ENCODE peak calls at places on chromosomes 11 and 22, in ten cellular contexts. One of them, this sample, is unnamed.

GRCh38 chr11:120756931-120757330 is 245.4 kb downstream of the GRIK4 start:
- DNase-seq in substantia nigra: no peak
- DNase-seq in BJ: no peak
- DNase-seq in EL: no peak
- DNase-seq in DMS153: no peak
- DNase-seq in cardiac septum: no peak
- DNase-seq in iris pigment epithelial cell: no peak
- DNase-seq in stimulated activated CD4-positive, alpha-beta T cell treated with anti-CD3 and anti-CD28 coated beads, Interleukin-15, amount 100 ng/mL, for 24 hours: no peak
- DNase-seq in retina: peak
- DNase-seq in gastrocnemius medialis: no peak
- DNase-seq in this sample: no peak

GRCh38 chr11:6546735-6547134 is 49.7 kb downstream of the DNHD1 start:
- DNase-seq in substantia nigra: no peak
- DNase-seq in BJ: no peak
- DNase-seq in EL: no peak
- DNase-seq in DMS153: no peak
- DNase-seq in cardiac septum: no peak
- DNase-seq in iris pigment epithelial cell: no peak
- DNase-seq in stimulated activated CD4-positive, alpha-beta T cell treated with anti-CD3 and anti-CD28 coated beads, Interleukin-15, amount 100 ng/mL, for 24 hours: no peak
- DNase-seq in retina: no peak
- DNase-seq in gastrocnemius medialis: no peak
- DNase-seq in this sample: no peak

GRCh38 chr11:76588455-76589325 is 81.9 kb downstream of the LRRC32 start:
- DNase-seq in substantia nigra: no peak
- DNase-seq in BJ: no peak
- DNase-seq in EL: no peak
- DNase-seq in DMS153: no peak
- DNase-seq in cardiac septum: peak
- DNase-seq in iris pigment epithelial cell: peak
- DNase-seq in stimulated activated CD4-positive, alpha-beta T cell treated with anti-CD3 and anti-CD28 coated beads, Interleukin-15, amount 100 ng/mL, for 24 hours: peak
- DNase-seq in retina: no peak
- DNase-seq in gastrocnemius medialis: no peak
- DNase-seq in this sample: peak

GRCh38 chr11:61377461-61378160 is 14.8 kb upstream of the TMEM216 start:
- DNase-seq in substantia nigra: no peak
- DNase-seq in BJ: no peak
- DNase-seq in EL: no peak
- DNase-seq in DMS153: no peak
- DNase-seq in cardiac septum: no peak
- DNase-seq in iris pigment epithelial cell: peak
- DNase-seq in stimulated activated CD4-positive, alpha-beta T cell treated with anti-CD3 and anti-CD28 coated beads, Interleukin-15, amount 100 ng/mL, for 24 hours: no peak
- DNase-seq in retina: no peak
- DNase-seq in gastrocnemius medialis: no peak
- DNase-seq in this sample: no peak

GRCh38 chr11:45683285-45684058 is 18.1 kb upstream of the CHST1 start:
- DNase-seq in substantia nigra: no peak
- DNase-seq in BJ: no peak
- DNase-seq in EL: no peak
- DNase-seq in DMS153: no peak
- DNase-seq in cardiac septum: no peak
- DNase-seq in iris pigment epithelial cell: no peak
- DNase-seq in stimulated activated CD4-positive, alpha-beta T cell treated with anti-CD3 and anti-CD28 coated beads, Interleukin-15, amount 100 ng/mL, for 24 hours: no peak
- DNase-seq in retina: no peak
- DNase-seq in gastrocnemius medialis: no peak
- DNase-seq in this sample: no peak

GRCh38 chr22:38316340-38317236 is 645 bp downstream of the CSNK1E start:
- DNase-seq in substantia nigra: peak
- DNase-seq in BJ: no peak
- DNase-seq in EL: peak
- DNase-seq in DMS153: no peak
- DNase-seq in cardiac septum: peak
- DNase-seq in iris pigment epithelial cell: peak
- DNase-seq in stimulated activated CD4-positive, alpha-beta T cell treated with anti-CD3 and anti-CD28 coated beads, Interleukin-15, amount 100 ng/mL, for 24 hours: peak
- DNase-seq in retina: peak
- DNase-seq in gastrocnemius medialis: no peak
- DNase-seq in this sample: no peak

GRCh38 chr11:36254739-36255138 is 34.5 kb downstream of the COMMD9 start:
- DNase-seq in substantia nigra: no peak
- DNase-seq in BJ: no peak
- DNase-seq in EL: peak
- DNase-seq in DMS153: no peak
- DNase-seq in cardiac septum: no peak
- DNase-seq in iris pigment epithelial cell: peak
- DNase-seq in stimulated activated CD4-positive, alpha-beta T cell treated with anti-CD3 and anti-CD28 coated beads, Interleukin-15, amount 100 ng/mL, for 24 hours: no peak
- DNase-seq in retina: no peak
- DNase-seq in gastrocnemius medialis: no peak
- DNase-seq in this sample: no peak

GRCh38 chr11:13962562-13963168 is at the start of gene SPON1:
- DNase-seq in substantia nigra: no peak
- DNase-seq in BJ: no peak
- DNase-seq in EL: no peak
- DNase-seq in DMS153: peak
- DNase-seq in cardiac septum: peak
- DNase-seq in iris pigment epithelial cell: no peak
- DNase-seq in stimulated activated CD4-positive, alpha-beta T cell treated with anti-CD3 and anti-CD28 coated beads, Interleukin-15, amount 100 ng/mL, for 24 hours: peak
- DNase-seq in retina: peak
- DNase-seq in gastrocnemius medialis: no peak
- DNase-seq in this sample: no peak

GRCh38 chr11:124467376-124468061 is 22.0 kb upstream of the OR8B8 start:
- DNase-seq in substantia nigra: no peak
- DNase-seq in BJ: no peak
- DNase-seq in EL: no peak
- DNase-seq in DMS153: no peak
- DNase-seq in cardiac septum: no peak
- DNase-seq in iris pigment epithelial cell: peak
- DNase-seq in stimulated activated CD4-positive, alpha-beta T cell treated with anti-CD3 and anti-CD28 coated beads, Interleukin-15, amount 100 ng/mL, for 24 hours: no peak
- DNase-seq in retina: no peak
- DNase-seq in gastrocnemius medialis: no peak
- DNase-seq in this sample: no peak

GRCh38 chr11:95245038-95245437 is 14.0 kb upstream of the SESN3 start:
- DNase-seq in substantia nigra: no peak
- DNase-seq in BJ: no peak
- DNase-seq in EL: no peak
- DNase-seq in DMS153: no peak
- DNase-seq in cardiac septum: no peak
- DNase-seq in iris pigment epithelial cell: peak
- DNase-seq in stimulated activated CD4-positive, alpha-beta T cell treated with anti-CD3 and anti-CD28 coated beads, Interleukin-15, amount 100 ng/mL, for 24 hours: peak
- DNase-seq in retina: no peak
- DNase-seq in gastrocnemius medialis: no peak
- DNase-seq in this sample: no peak

GRCh38 chr11:79570104-79570503 is 129.3 kb upstream of the TENM4 start:
- DNase-seq in substantia nigra: no peak
- DNase-seq in BJ: no peak
- DNase-seq in EL: no peak
- DNase-seq in DMS153: no peak
- DNase-seq in cardiac septum: no peak
- DNase-seq in iris pigment epithelial cell: no peak
- DNase-seq in stimulated activated CD4-positive, alpha-beta T cell treated with anti-CD3 and anti-CD28 coated beads, Interleukin-15, amount 100 ng/mL, for 24 hours: no peak
- DNase-seq in retina: no peak
- DNase-seq in gastrocnemius medialis: no peak
- DNase-seq in this sample: no peak